ENCODE peak calls at places on chromosomes 12 and 14, in four cellular contexts. X is IMR-90, A is neuronal stem cell, G is H9. Z is an unnamed sample.

GRCh38 chr14:88195676-88196075 is 127.4 kb downstream of the KCNK10 start:
- DNase-seq in X (no peak), A (peak; percentile 35), G (peak; percentile 36), Z (no peak)

GRCh38 chr12:96208801-96209534 is 14.8 kb downstream of the ELK3 start:
- DNase-seq in X (no peak), A (no peak), G (no peak), Z (peak; percentile 11)

GRCh38 chr14:93944348-93945069 is 17.4 kb downstream of the FAM181A start:
- DNase-seq in X (no peak), A (no peak), G (no peak), Z (no peak)

GRCh38 chr12:9742665-9743064 is 9.8 kb upstream of the CLECL1 start:
- DNase-seq in X (no peak), A (no peak), G (no peak), Z (no peak)

GRCh38 chr14:52873694-52874093 is 77.2 kb downstream of the FERMT2 start:
- DNase-seq in X (peak; percentile 56), A (no peak), G (no peak), Z (peak; percentile 46)

GRCh38 chr14:29738056-29738455 is 189.6 kb downstream of the PRKD1 start:
- DNase-seq in X (no peak), A (no peak), G (no peak), Z (no peak)

GRCh38 chr12:6327159-6327558 is 14.7 kb downstream of the TNFRSF1A start:
- DNase-seq in X (no peak), A (no peak), G (no peak), Z (no peak)

GRCh38 chr12:82426586-82426985 is 68.3 kb downstream of the METTL25 start:
- DNase-seq in X (no peak), A (no peak), G (no peak), Z (no peak)

GRCh38 chr12:28536088-28536487 is 345.8 kb downstream of the CCDC91 start:
- DNase-seq in X (peak; percentile 85), A (no peak), G (no peak), Z (peak; percentile 79)

DNA sequence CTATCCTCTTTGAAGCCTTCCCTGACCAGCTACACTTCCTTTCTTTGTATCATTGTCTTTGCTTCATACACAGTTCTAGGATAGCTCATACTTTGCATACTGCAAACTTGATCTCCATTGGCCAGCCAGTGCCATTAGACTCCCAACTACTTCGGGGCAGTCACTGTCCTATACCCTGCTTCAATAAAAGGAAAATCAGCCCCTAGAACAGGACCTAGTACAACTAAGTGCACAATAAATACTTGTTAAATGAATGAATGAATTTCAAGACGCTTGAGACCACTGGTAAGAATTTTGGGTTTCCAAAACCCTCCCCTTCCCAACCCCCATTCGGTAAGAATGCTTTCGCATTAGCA is 478 bp upstream of the PIP4K2C start:
- DNase-seq in X (no peak), A (no peak), G (no peak), Z (no peak)
- H4K91ac ChIP-seq in X (no peak overlapping the region), A (no peak overlapping the region), G (no peak overlapping the region), Z (no peak overlapping the region)

DNA sequence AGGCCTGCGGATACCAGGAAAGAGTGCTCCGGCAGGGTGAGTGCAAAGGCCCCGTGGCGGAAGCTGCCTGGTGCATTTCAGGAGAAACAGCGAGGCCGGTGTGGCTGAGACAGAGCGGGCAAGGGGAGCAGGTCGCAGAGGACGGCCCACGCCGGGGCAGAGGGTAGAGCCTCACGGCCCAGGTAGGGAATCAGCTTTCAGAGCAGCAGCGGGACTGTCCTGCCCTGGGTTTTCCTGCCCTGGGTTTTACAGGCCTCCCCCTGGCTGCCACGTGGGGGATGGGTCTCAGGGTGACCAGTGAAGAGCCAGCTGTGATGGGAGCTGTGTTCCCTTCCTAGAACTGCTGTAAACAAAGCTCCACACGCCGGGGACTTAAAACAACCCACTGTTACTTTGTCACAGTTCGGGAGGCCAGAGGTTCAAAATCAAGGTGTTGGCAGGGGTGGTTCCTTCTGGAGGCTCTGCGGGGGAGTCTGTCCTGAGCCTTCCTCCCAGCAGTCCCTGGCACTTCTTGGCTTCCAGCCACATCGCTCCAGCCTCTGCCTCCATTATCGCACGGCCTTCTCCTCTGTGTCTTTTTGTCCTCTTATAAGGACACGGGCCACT is 10.4 kb downstream of the NCOR2 start:
- DNase-seq in X (no peak), A (no peak), G (no peak), Z (peak; percentile 69)
- H3K18ac ChIP-seq in X (no peak overlapping the region), A (peak overlapping the region; percentile 81), G (no peak overlapping the region), Z (peak overlapping the region; percentile 76)

DNA sequence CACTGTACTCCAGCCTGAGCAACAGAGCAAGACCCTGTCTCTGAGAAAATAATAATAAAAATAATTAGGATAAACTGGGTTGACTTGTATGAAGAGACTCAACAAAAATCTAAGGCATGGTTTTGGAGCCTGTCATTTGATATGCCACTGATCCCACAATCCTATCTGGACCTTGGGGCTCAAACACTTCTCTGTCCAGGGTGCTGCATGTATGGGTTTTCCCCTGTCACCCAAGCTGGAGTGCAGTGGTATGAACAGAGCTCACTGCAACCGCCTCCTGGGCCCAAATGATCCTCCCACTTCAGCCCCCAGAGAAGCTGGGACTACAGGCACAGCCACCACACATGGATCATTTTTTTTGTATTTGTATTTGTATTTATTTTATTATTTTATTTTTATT is 5.3 kb upstream of the VSIG10 start:
- DNase-seq in X (peak; percentile 5), A (no peak), G (no peak), Z (no peak)
- H4K91ac ChIP-seq in X (no peak overlapping the region), A (no peak overlapping the region), G (no peak overlapping the region), Z (no peak overlapping the region)

DNA sequence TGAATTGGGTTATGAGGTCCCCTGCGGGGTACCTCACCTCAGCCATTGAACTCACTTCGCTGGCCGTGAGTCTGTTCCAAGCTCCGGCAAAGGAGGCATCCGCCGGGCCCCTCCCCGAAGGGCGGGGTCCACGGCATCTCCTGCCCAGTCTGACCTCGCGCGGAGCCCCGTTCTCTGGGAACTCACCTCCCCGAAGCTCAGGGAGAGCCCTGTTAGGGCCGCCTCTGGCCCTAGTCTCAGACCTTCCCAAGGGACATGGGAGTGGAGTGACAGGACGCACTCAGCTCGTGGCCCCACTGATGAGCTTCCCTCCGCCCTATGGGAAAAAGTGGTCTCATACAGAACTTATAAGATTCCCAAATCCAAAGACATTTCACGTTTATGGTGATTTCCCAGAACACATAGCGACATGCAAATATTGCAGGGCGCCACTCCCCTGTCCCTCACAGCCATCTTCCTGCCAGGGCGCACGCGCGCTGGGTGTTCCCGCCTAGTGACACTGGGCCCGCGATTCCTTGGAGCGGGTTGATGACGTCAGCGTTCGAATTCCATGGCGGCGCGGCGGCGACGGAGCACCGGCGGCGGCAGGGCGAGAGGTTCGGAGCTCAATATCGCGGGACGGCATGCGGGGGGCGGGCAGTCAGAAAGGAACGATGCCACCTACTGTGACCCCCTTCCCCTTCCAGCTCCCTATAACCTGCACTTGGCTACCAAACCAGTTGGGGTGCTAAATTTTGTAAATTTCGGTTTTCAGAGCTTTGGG is at the start of gene PARP2:
- DNase-seq in X (peak; percentile 99), A (peak; percentile 100), G (peak; percentile 99), Z (peak; percentile 100)
- H3K18ac ChIP-seq in X (no peak within 1 kb of the TSS), A (peak within 1 kb of the TSS; percentile 82), G (peak within 1 kb of the TSS; percentile 96), Z (peak within 1 kb of the TSS; percentile 40)

DNA sequence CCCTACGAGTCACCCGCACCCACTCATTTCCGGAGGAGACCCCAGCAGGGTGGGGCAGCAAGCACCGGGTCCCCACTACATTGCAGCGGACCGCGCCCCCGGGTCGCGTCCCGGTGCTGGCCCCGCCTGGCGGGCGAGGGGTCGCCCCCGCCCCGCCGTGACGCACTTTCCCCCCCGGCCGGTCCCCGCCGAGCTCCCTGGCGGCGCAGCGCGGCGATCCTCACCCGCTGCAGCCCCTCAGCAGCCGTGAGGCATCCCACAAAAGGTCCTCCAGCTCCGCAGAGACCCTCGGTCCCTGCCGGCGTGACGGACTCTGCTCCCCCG is 106.0 kb downstream of the PRICKLE1 start:
- DNase-seq in X (peak; percentile 39), A (peak; percentile 63), G (no peak), Z (no peak)
- H4K91ac ChIP-seq in X (peak overlapping the region; percentile 88), A (no peak overlapping the region), G (no peak overlapping the region), Z (peak overlapping the region; percentile 65)

GRCh38 chr14:68766299-68767247 is 26.3 kb downstream of the ZFP36L1 start:
- DNase-seq in X (no peak), A (no peak), G (no peak), Z (no peak)

GRCh38 chr14:68759912-68760311 is 33.0 kb downstream of the ZFP36L1 start:
- DNase-seq in X (no peak), A (no peak), G (no peak), Z (no peak)

GRCh38 chr14:68761391-68761790 is 31.5 kb downstream of the ZFP36L1 start:
- DNase-seq in X (no peak), A (no peak), G (no peak), Z (no peak)

GRCh38 chr14:68760771-68761170 is 32.1 kb downstream of the ZFP36L1 start:
- DNase-seq in X (peak; percentile 51), A (no peak), G (no peak), Z (peak; percentile 43)

DNA sequence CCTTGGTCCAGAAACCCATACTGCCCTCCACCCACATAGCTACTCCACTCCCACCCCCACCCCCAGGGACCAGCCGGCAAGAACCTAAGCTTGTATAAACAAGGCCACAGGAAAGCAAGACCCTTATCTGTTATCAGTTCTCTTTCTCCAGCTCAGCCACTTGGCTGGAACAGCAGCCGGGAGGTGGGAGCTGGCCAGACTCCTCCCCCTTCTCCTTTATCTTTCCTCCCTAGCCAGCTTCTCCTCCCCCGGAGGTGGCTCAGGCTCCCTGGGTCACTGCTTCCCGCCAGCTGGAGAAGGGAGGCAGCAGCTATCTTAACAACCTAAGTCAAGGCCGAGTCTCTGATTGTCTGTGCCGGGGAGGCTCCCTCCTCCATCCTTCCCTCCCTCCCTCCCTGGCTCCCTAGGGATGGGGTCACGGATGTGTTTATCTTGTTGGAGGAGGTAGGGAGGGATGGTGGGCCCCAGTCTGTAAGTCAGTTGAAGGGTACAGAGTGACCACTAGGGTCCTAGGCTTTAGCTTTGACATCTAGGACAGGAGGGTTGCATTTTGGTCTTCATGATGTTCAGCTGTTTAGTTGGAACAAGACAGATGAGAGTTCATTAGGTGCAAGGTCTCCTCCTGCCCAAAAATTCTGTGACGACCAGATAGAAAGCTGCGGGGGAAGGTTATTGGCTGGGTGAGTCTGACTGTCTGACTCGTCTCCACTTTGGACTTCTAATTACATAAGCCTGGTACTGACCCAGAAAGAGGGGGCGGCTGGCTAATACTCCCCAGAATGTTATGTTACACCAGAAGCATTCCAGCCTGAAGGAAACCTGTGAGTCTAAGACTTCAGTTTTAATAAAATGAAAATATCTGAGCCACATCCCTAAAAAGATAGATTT is 29.7 kb downstream of the ZFP36L1 start:
- DNase-seq in X (peak; percentile 76), A (peak; percentile 33), G (peak; percentile 75), Z (no peak)
- H3K18ac ChIP-seq in X (peak overlapping the region; percentile 26), A (peak overlapping the region; percentile 32), G (no peak overlapping the region), Z (peak overlapping the region; percentile 67)